ENCODE peak calls at places on chromosomes 13 and 19, in six cellular contexts. L, Y, R, G, S and F are unnamed samples.

GRCh38 chr13:97853550-97853949 is 99.9 kb upstream of the IPO5 start:
- DNase-seq in L (no peak), Y (no peak), R (no peak), G (peak; percentile 32), S (no peak), F (no peak)

GRCh38 chr13:106533101-106533939 is 2.1 kb downstream of the EFNB2 start:
- DNase-seq in L (peak; percentile 84), Y (no peak), R (peak; percentile 83), G (peak; percentile 81), S (peak; percentile 91), F (no peak)

GRCh38 chr19:34481861-34482379 is 362 bp downstream of the WTIP start:
- DNase-seq in L (no peak), Y (no peak), R (no peak), G (no peak), S (no peak), F (no peak)

GRCh38 chr13:24032252-24032651 is 128.3 kb upstream of the SPATA13 start:
- DNase-seq in L (peak; percentile 27), Y (no peak), R (no peak), G (peak; percentile 93), S (no peak), F (no peak)

GRCh38 chr13:90445179-90445578 is 902.3 kb upstream of the MIR17HG start:
- DNase-seq in L (no peak), Y (no peak), R (no peak), G (peak; percentile 98), S (peak; percentile 67), F (peak; percentile 14)

GRCh38 chr19:54319049-54319448 is 6.1 kb upstream of the LILRA5 start:
- DNase-seq in L (no peak), Y (no peak), R (no peak), G (no peak), S (no peak), F (no peak)

GRCh38 chr13:87677334-87678234 is 6.4 kb downstream of the SLITRK5 start:
- DNase-seq in L (no peak), Y (no peak), R (peak; percentile 49), G (no peak), S (peak; percentile 22), F (no peak)

GRCh38 chr19:28603453-28603852 is 609.5 kb downstream of the UQCRFS1 start:
- DNase-seq in L (no peak), Y (no peak), R (no peak), G (no peak), S (no peak), F (no peak)

GRCh38 chr19:24059572-24060295 is 27.3 kb upstream of the ZNF254 start:
- DNase-seq in L (no peak), Y (no peak), R (no peak), G (no peak), S (no peak), F (no peak)

GRCh38 chr13:99015606-99016520 is 38.0 kb upstream of the DOCK9 start:
- DNase-seq in L (no peak), Y (no peak), R (no peak), G (no peak), S (no peak), F (no peak)

GRCh38 chr13:33678084-33678483 is 139.9 kb upstream of the RFC3 start:
- DNase-seq in L (no peak), Y (no peak), R (no peak), G (no peak), S (no peak), F (no peak)

GRCh38 chr19:1516395-1516753 is 3.6 kb upstream of the ADAMTSL5 start:
- DNase-seq in L (no peak), Y (no peak), R (no peak), G (no peak), S (no peak), F (no peak)

GRCh38 chr13:100019780-100020356 is 38.3 kb downstream of the ZIC2 start:
- DNase-seq in L (no peak), Y (no peak), R (no peak), G (no peak), S (no peak), F (no peak)

GRCh38 chr19:30393046-30393445 is 20.9 kb downstream of the ZNF536 start:
- DNase-seq in L (no peak), Y (no peak), R (no peak), G (no peak), S (no peak), F (no peak)

GRCh38 chr13:108527849-108528248 is 101.6 kb upstream of the MYO16 start:
- DNase-seq in L (no peak), Y (no peak), R (no peak), G (no peak), S (no peak), F (no peak)

GRCh38 chr13:21124853-21125252 is 51.5 kb downstream of the SKA3 start:
- DNase-seq in L (no peak), Y (no peak), R (no peak), G (peak; percentile 70), S (peak; percentile 79), F (peak; percentile 24)

GRCh38 chr19:1312732-1313694 is 27.3 kb downstream of the EFNA2 start:
- DNase-seq in L (no peak), Y (no peak), R (no peak), G (peak; percentile 77), S (peak; percentile 61), F (no peak)

GRCh38 chr13:110116072-110116487 is 190.9 kb downstream of the COL4A1 start:
- DNase-seq in L (peak; percentile 67), Y (no peak), R (no peak), G (no peak), S (no peak), F (no peak)

DNA sequence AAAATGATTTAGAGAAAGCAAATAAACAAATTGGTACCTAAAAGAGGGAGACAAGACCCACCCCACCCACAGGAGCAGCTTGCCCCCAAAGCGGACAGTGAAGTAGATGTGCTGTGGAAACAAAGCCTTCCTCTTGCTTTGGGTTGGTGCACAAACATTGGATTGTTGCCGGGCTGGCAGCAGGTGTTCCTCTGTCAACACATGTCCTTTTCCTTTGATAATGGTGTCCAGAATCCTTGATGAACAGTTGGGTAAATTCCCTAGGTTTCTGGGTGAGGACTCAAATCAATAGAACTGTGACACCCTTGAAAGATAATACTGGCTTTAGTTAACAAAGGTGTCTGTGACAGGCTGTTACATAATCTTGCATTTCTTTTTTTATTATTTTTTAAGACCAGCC is 311.8 kb downstream of the SPRY2 start:
- DNase-seq in L (no peak), Y (no peak), R (no peak), G (no peak), S (no peak), F (no peak)
- H3K27ac ChIP-seq in L (no peak overlapping the region), Y (no peak overlapping the region), R (no peak overlapping the region), G (no peak overlapping the region), S (no peak overlapping the region), F (no peak overlapping the region)

DNA sequence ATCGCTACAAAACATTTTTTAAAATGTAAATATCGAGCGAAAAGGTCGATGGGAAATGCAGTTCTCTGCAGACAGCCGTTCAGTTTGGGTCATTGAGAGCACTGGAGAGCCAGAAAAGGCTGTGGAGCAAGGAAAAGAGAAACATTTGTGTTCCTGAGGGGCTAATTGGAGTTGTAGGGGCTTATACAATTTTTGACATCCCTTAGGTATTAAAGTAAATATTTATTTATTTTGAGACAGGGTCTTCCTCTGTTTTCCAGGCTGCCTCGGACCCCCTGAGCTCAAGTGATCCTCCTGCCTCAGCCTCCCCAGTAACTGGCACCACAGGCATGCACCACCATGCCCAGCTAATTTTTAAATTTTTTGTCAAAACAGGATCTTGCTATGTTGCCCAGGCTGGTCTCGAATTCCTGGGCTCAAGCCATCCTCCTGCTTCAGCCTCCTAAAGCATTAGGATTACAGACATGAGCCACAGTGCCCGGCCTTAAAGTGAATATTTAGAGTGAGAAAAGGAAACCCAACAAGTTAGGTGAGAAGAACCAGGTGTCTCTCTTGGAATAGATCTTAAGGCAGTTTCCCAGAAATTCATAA is 825 bp upstream of the YIF1B start:
- DNase-seq in L (no peak), Y (no peak), R (no peak), G (no peak), S (no peak), F (no peak)
- H3K27ac ChIP-seq in L (peak overlapping the region; percentile 90), Y (peak overlapping the region; percentile 85), R (peak overlapping the region; percentile 87), G (peak overlapping the region; percentile 42), S (peak overlapping the region; percentile 49), F (peak overlapping the region; percentile 75)

DNA sequence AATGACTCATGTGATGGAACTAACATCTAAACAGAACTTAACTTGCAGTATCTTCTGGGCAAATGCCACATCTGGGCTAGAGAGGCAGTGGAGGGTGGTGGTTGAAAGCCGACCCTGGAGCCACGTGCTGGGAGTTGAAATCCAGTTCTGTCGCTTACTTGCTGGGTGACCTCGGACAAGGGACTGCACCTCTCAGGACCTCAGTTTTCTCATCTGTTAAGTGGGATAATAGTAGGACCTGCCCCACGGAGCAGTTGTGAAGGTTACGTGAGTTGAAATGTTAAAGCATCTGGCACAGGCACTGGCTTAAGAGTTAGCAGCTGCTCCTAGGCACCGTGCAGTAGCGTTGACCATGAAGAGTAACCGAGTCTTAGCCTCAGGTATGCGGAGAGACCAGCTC is 76.1 kb downstream of the SIPA1L3 start:
- DNase-seq in L (no peak), Y (no peak), R (no peak), G (no peak), S (no peak), F (no peak)
- H3K27ac ChIP-seq in L (no peak overlapping the region), Y (no peak overlapping the region), R (no peak overlapping the region), G (no peak overlapping the region), S (no peak overlapping the region), F (no peak overlapping the region)

GRCh38 chr13:114143806-114144605 is 11.6 kb upstream of the RASA3 start:
- DNase-seq in L (no peak), Y (no peak), R (peak; percentile 47), G (no peak), S (no peak), F (no peak)
- H3K27ac ChIP-seq in L (no peak overlapping the region), Y (no peak overlapping the region), R (no peak overlapping the region), G (no peak overlapping the region), S (no peak overlapping the region), F (no peak overlapping the region)

GRCh38 chr19:18477974-18478373 is 40.0 kb upstream of the ISYNA1 start:
- DNase-seq in L (no peak), Y (no peak), R (no peak), G (no peak), S (no peak), F (no peak)
- H3K27ac ChIP-seq in L (no peak overlapping the region), Y (peak overlapping the region; percentile 82), R (peak overlapping the region; percentile 83), G (peak overlapping the region; percentile 87), S (peak overlapping the region; percentile 36), F (peak overlapping the region; percentile 65)

GRCh38 chr13:57784633-57785032 is 153.1 kb downstream of the PCDH17 start:
- DNase-seq in L (no peak), Y (no peak), R (no peak), G (no peak), S (no peak), F (no peak)
- H3K27ac ChIP-seq in L (no peak overlapping the region), Y (no peak overlapping the region), R (no peak overlapping the region), G (no peak overlapping the region), S (no peak overlapping the region), F (no peak overlapping the region)